ENCODE peak calls at places on chromosome 5, in nine cellular contexts. C is DND-41, W is GM12865, V is cardiac fibroblast, G is nephron progenitor cell, I is fibroblast of lung, S is IMR-90, Y is A549, T is uterus. Z is an unnamed sample.

GRCh38 chr5:122515709-122516431 is 203.8 kb downstream of the SNCAIP start:
- DNase-seq in C (peak), G (peak), T (peak), Y (peak), S (peak), I (peak), W (peak), V (peak), Z (peak)

GRCh38 chr5:96331210-96331609 is 101.8 kb downstream of the PCSK1 start:
- DNase-seq in I (peak), G (no peak), Y (no peak), C (no peak), T (no peak), S (no peak), V (peak), W (no peak), Z (no peak)

GRCh38 chr5:17288570-17288969 is 71.1 kb downstream of the BASP1 start:
- DNase-seq in V (no peak), I (no peak), C (no peak), Y (no peak), W (no peak), T (no peak), G (no peak), S (no peak), Z (no peak)

GRCh38 chr5:78881884-78882283 is 103.2 kb downstream of the ARSB start:
- DNase-seq in V (no peak), W (no peak), C (no peak), Y (no peak), T (no peak), I (no peak), G (no peak), S (no peak), Z (no peak)

GRCh38 chr5:81187885-81188284 is 45.2 kb upstream of the CKMT2 start:
- DNase-seq in V (no peak), S (no peak), G (no peak), I (no peak), Y (no peak), T (no peak), W (peak), C (no peak), Z (no peak)

GRCh38 chr5:14227501-14227900 is 84.4 kb downstream of the TRIO start:
- DNase-seq in V (no peak), T (no peak), Y (no peak), C (no peak), I (no peak), S (no peak), G (no peak), W (no peak), Z (no peak)

GRCh38 chr5:166083183-166083959 is 2208.1 kb upstream of the WWC1 start:
- DNase-seq in T (no peak), W (no peak), G (no peak), Y (no peak), S (no peak), C (no peak), I (no peak), V (no peak), Z (no peak)

GRCh38 chr5:35332551-35332950 is 102.3 kb upstream of the PRLR start:
- DNase-seq in Y (no peak), C (no peak), V (no peak), W (no peak), S (no peak), G (no peak), I (no peak), T (peak), Z (no peak)

GRCh38 chr5:69007726-69008368 is 86.0 kb upstream of the SLC30A5 start:
- DNase-seq in C (peak), W (peak), G (peak), Y (peak), T (peak), V (peak), S (peak), I (peak), Z (peak)

GRCh38 chr5:77035950-77036349 is 5.7 kb downstream of the AGGF1 start:
- DNase-seq in W (no peak), G (no peak), I (no peak), T (no peak), S (no peak), V (no peak), Y (no peak), C (no peak), Z (no peak)

GRCh38 chr5:115440782-115441451 is 103.7 kb downstream of the FEM1C start:
- DNase-seq in W (no peak), T (no peak), S (no peak), Y (no peak), I (no peak), C (no peak), G (no peak), V (no peak), Z (no peak)

GRCh38 chr5:5421961-5422818 is at the start of gene ICE1:
- DNase-seq in Y (peak), V (peak), W (peak), T (peak), S (peak), C (peak), I (peak), G (peak), Z (peak)

GRCh38 chr5:146048994-146049703 is 56.2 kb downstream of the PLAC8L1 start:
- DNase-seq in Y (peak), V (peak), W (peak), S (peak), I (peak), T (no peak), C (peak), G (peak), Z (peak)

GRCh38 chr5:144139586-144139985 is 30.9 kb downstream of the YIPF5 start:
- DNase-seq in W (no peak), C (no peak), S (peak), Y (no peak), T (no peak), V (peak), G (no peak), I (peak), Z (no peak)

GRCh38 chr5:124257048-124257447 is 489.4 kb downstream of the ZNF608 start:
- DNase-seq in C (no peak), W (no peak), V (no peak), T (no peak), Y (no peak), I (no peak), G (no peak), S (no peak), Z (no peak)

GRCh38 chr5:147484708-147485020 is 25.2 kb downstream of the DPYSL3 start:
- DNase-seq in C (no peak), T (no peak), I (peak), W (no peak), Y (no peak), G (no peak), S (peak), V (no peak), Z (no peak)

GRCh38 chr5:54654211-54654610 is 136.7 kb downstream of the SNX18 start:
- DNase-seq in S (peak), C (no peak), I (no peak), W (no peak), G (no peak), Y (no peak), V (no peak), T (no peak), Z (no peak)

GRCh38 chr5:169875091-169875727 is 105.1 kb downstream of the INSYN2B start:
- DNase-seq in G (no peak), I (no peak), S (peak), V (peak), C (no peak), W (no peak), T (peak), Y (no peak), Z (no peak)

GRCh38 chr5:74766348-74766886 is 500 bp downstream of the GFM2 start:
- DNase-seq in G (no peak), W (no peak), Y (peak), V (peak), C (peak), I (peak), S (peak), T (no peak), Z (no peak)
- TF ChIP-seq CTCF in G (peak), W (no peak), Y (peak), V (peak), C (peak), I (no peak), S (peak), T (peak), Z (peak)

DNA sequence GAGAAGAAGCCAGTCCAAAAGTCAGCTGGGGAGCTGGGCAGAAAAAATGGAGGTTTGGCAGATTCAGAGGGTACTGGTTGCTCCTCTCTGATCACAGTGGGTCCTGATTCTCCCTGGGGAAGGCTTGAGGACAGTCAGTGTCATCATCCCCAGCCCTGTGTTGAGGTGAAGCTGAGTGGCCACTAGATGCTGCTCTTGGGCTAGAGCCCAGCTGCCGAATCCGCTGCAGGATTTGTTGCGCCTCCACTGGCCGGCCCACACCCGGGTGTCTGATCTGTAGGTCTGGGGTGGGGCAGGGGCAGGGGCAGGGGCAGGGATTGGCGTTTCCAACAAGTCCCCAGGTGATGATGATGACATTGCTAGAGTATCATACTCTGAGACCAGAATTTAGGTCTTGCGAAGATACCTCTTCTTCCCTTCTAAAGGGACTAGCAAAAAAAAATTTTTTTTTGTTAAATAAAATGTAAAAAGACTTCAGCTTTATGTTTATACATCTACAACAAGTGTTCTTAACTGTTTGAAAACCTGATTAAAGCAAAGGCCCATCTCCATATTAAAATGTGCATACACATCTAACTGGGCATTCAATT is 106.8 kb downstream of the PDE6A start:
- DNase-seq in G (peak), W (peak), S (peak), I (peak), Y (peak), T (no peak), V (peak), C (peak), Z (peak)
- TF ChIP-seq CTCF in G (peak), W (peak), S (peak), I (peak), Y (peak), T (peak), V (peak), C (peak), Z (peak)

GRCh38 chr5:73363911-73364730 is 84.5 kb downstream of the FOXD1 start:
- DNase-seq in C (no peak), W (no peak), I (peak), Y (no peak), V (peak), S (peak), T (no peak), G (no peak), Z (no peak)
- TF ChIP-seq CTCF in C (no peak), W (no peak), I (peak), Y (no peak), V (peak), S (peak), T (no peak), G (no peak), Z (no peak)

DNA sequence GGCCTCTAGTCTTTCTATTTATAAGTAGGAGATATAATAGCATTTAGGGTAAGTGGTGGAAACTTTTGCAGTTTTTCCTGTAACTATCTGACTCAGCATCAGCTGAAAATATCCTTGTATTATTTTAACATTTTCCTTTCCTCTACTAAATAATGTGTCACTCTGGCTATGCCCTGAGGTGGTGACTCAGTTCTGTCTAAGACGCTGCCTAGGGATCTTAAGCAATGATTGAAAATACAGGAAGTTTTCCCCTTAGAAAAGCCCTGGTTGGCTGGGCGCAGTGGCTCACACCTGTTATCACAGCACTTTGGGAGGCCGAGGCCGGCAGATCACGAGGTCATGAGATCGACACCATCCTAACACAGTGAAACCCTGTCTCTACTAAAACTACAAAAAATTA is 9.3 kb upstream of the EDIL3 start:
- DNase-seq in C (no peak), T (no peak), V (peak), W (no peak), I (peak), G (no peak), Y (no peak), S (peak), Z (no peak)
- TF ChIP-seq CTCF in C (no peak), T (no peak), V (no peak), W (no peak), I (no peak), G (no peak), Y (no peak), S (no peak), Z (no peak)

GRCh38 chr5:93604119-93604963 is 21.3 kb downstream of the NR2F1 start:
- DNase-seq in V (peak), Y (no peak), S (peak), I (peak), T (no peak), G (peak), W (no peak), C (no peak), Z (no peak)

GRCh38 chr5:93601433-93602175 is 18.6 kb downstream of the NR2F1 start:
- DNase-seq in G (no peak), I (peak), T (no peak), C (no peak), Y (no peak), W (no peak), V (no peak), S (peak), Z (no peak)

GRCh38 chr5:93603191-93603590 is 20.2 kb downstream of the NR2F1 start:
- DNase-seq in Y (no peak), G (no peak), V (no peak), I (peak), T (no peak), C (no peak), W (no peak), S (no peak), Z (no peak)

GRCh38 chr5:93602261-93603149 is 19.5 kb downstream of the NR2F1 start:
- DNase-seq in C (no peak), I (peak), Y (no peak), W (no peak), G (peak), V (no peak), S (peak), T (no peak), Z (peak)

GRCh38 chr5:93603711-93604118 is 20.7 kb downstream of the NR2F1 start:
- DNase-seq in S (no peak), G (no peak), W (no peak), I (peak), C (no peak), T (no peak), V (no peak), Y (no peak), Z (no peak)
- TF ChIP-seq CTCF in S (no peak), G (no peak), W (no peak), I (no peak), C (no peak), T (no peak), V (no peak), Y (no peak), Z (no peak)

DNA sequence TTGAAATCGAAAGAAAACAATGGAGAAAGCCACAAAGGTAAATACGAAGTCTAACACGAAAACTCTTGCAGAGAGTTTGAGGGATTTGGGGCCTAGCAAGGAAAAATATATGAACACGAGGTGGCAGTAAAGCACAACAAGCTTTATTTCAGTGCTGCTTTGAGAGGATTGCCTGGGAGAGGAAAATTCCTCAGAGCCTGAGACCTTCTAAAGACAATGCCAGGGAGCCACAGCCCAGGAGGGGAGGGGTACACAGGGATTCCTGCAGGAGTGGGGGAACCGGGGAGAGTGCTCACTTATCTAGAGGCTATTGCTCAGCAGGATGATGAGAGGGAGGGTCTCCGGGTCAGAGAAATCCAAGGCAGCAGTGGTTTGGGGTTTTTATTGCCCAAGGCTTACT is 134.9 kb upstream of the ADCY2 start:
- DNase-seq in V (peak), W (peak), C (no peak), T (no peak), G (peak), I (peak), Y (peak), S (no peak), Z (no peak)
- TF ChIP-seq CTCF in V (peak), W (peak), C (peak), T (peak), G (peak), I (peak), Y (peak), S (no peak), Z (peak)